ENCODE peak calls at places on chromosomes 7 and 10, in ten cellular contexts. S is activated CD4-positive, alpha-beta T cell treated with anti-CD3 and anti-CD28 coated beads, Interleukin-2, amount 10 ng/mL, durations not matched to agents 7 days and 5 days; M is PC-9; N is activated CD8-positive, alpha-beta T cell treated with anti-CD3 and anti-CD28 coated beads for 36 hours; C is kidney glomerular epithelial cell; J is progenitor cell of endocrine pancreas; R is mesendoderm; X is psoas muscle; P is skeletal muscle cell; I is T1000. O is an unnamed sample.

GRCh38 chr7:127792528-127793342 is 140.7 kb downstream of the SND1 start:
- DNase-seq in S (peak), M (no peak), N (peak), C (no peak), J (peak), R (peak), X (no peak), P (no peak), I (no peak), O (no peak)

GRCh38 chr10:123636598-123637325 is 29.4 kb upstream of the GPR26 start:
- DNase-seq in S (no peak), M (no peak), N (no peak), C (no peak), J (no peak), R (no peak), X (no peak), P (no peak), I (no peak), O (no peak)

GRCh38 chr10:43380610-43381222 is 9.3 kb downstream of the FXYD4 start:
- DNase-seq in S (no peak), M (peak), N (no peak), C (no peak), J (no peak), R (no peak), X (no peak), P (no peak), I (no peak), O (no peak)

GRCh38 chr7:3482147-3482921 is 181.3 kb downstream of the SDK1 start:
- DNase-seq in S (no peak), M (no peak), N (no peak), C (peak), J (no peak), R (peak), X (no peak), P (no peak), I (peak), O (no peak)

GRCh38 chr7:6248581-6248980 is 23.8 kb downstream of the CYTH3 start:
- DNase-seq in S (no peak), M (no peak), N (no peak), C (peak), J (no peak), R (peak), X (no peak), P (no peak), I (no peak), O (no peak)

GRCh38 chr10:52420656-52421055 is 106.6 kb downstream of the DKK1 start:
- DNase-seq in S (no peak), M (no peak), N (no peak), C (no peak), J (no peak), R (no peak), X (no peak), P (no peak), I (no peak), O (no peak)

GRCh38 chr10:91103384-91104184 is 116.9 kb upstream of the PCGF5 start:
- DNase-seq in S (no peak), M (no peak), N (no peak), C (no peak), J (no peak), R (peak), X (no peak), P (no peak), I (no peak), O (no peak)

GRCh38 chr10:35336921-35337741 is 822 bp downstream of the CCNY start:
- DNase-seq in S (peak), M (no peak), N (peak), C (no peak), J (peak), R (peak), X (peak), P (no peak), I (peak), O (peak)

GRCh38 chr10:70744617-70745138 is 40.5 kb downstream of the TBATA start:
- DNase-seq in S (no peak), M (no peak), N (no peak), C (no peak), J (no peak), R (peak), X (no peak), P (no peak), I (no peak), O (no peak)

GRCh38 chr7:16644987-16645592 is 464 bp downstream of the ANKMY2 start:
- DNase-seq in S (peak), M (no peak), N (peak), C (no peak), J (peak), R (no peak), X (no peak), P (no peak), I (no peak), O (no peak)